ENCODE peak calls at places on chromosome X, in seven cellular contexts. One of them, this sample, is unnamed.

GRCh38 chrX:136920001-136920400 is 39.5 kb upstream of the RBMX start:
- DNase-seq in GM18507: no peak
- DNase-seq in fibroblast of pulmonary artery: peak; percentile 33
- DNase-seq in progenitor cell of endocrine pancreas: no peak
- DNase-seq in T-helper 1 cell: no peak
- DNase-seq in HFFc6: no peak
- DNase-seq in neural progenitor cell: no peak
- DNase-seq in this sample: no peak

GRCh38 chrX:9928083-9928482 is 39.1 kb upstream of the CLDN34 start:
- DNase-seq in fibroblast of pulmonary artery: no peak
- DNase-seq in T-helper 1 cell: no peak
- DNase-seq in GM18507: no peak
- DNase-seq in progenitor cell of endocrine pancreas: no peak
- DNase-seq in neural progenitor cell: peak; percentile 86
- DNase-seq in HFFc6: no peak
- DNase-seq in this sample: no peak

GRCh38 chrX:152904151-152905080 is 6.5 kb downstream of the ZNF185 start:
- DNase-seq in neural progenitor cell: peak; percentile 49
- DNase-seq in progenitor cell of endocrine pancreas: peak; percentile 34
- DNase-seq in GM18507: peak; percentile 7
- DNase-seq in HFFc6: peak; percentile 52
- DNase-seq in T-helper 1 cell: peak; percentile 8
- DNase-seq in fibroblast of pulmonary artery: peak; percentile 54
- DNase-seq in this sample: peak; percentile 15

GRCh38 chrX:3295731-3296130 is 50.7 kb downstream of the MXRA5 start:
- DNase-seq in GM18507: no peak
- DNase-seq in HFFc6: no peak
- DNase-seq in progenitor cell of endocrine pancreas: no peak
- DNase-seq in T-helper 1 cell: no peak
- DNase-seq in neural progenitor cell: peak; percentile 44
- DNase-seq in fibroblast of pulmonary artery: no peak
- DNase-seq in this sample: no peak

GRCh38 chrX:21781976-21782375 is 24.1 kb upstream of the SMPX start:
- DNase-seq in progenitor cell of endocrine pancreas: no peak
- DNase-seq in fibroblast of pulmonary artery: no peak
- DNase-seq in GM18507: no peak
- DNase-seq in neural progenitor cell: no peak
- DNase-seq in HFFc6: no peak
- DNase-seq in T-helper 1 cell: no peak
- DNase-seq in this sample: no peak

GRCh38 chrX:151488677-151489076 is 74.8 kb upstream of the PASD1 start:
- DNase-seq in neural progenitor cell: peak; percentile 9
- DNase-seq in GM18507: no peak
- DNase-seq in HFFc6: no peak
- DNase-seq in progenitor cell of endocrine pancreas: no peak
- DNase-seq in fibroblast of pulmonary artery: no peak
- DNase-seq in T-helper 1 cell: no peak
- DNase-seq in this sample: no peak

GRCh38 chrX:40947276-40947675 is 138.0 kb upstream of the USP9X start:
- DNase-seq in GM18507: no peak
- DNase-seq in HFFc6: peak; percentile 3
- DNase-seq in fibroblast of pulmonary artery: peak; percentile 71
- DNase-seq in T-helper 1 cell: no peak
- DNase-seq in progenitor cell of endocrine pancreas: no peak
- DNase-seq in neural progenitor cell: no peak
- DNase-seq in this sample: no peak

GRCh38 chrX:87636533-87636932 is 118.9 kb downstream of the KLHL4 start:
- DNase-seq in progenitor cell of endocrine pancreas: no peak
- DNase-seq in neural progenitor cell: peak; percentile 63
- DNase-seq in fibroblast of pulmonary artery: no peak
- DNase-seq in T-helper 1 cell: no peak
- DNase-seq in HFFc6: no peak
- DNase-seq in GM18507: no peak
- DNase-seq in this sample: no peak

GRCh38 chrX:68995386-68995779 is 166.6 kb downstream of the EFNB1 start:
- DNase-seq in fibroblast of pulmonary artery: no peak
- DNase-seq in GM18507: no peak
- DNase-seq in HFFc6: no peak
- DNase-seq in T-helper 1 cell: no peak
- DNase-seq in neural progenitor cell: no peak
- DNase-seq in progenitor cell of endocrine pancreas: no peak
- DNase-seq in this sample: no peak

GRCh38 chrX:104253567-104254441 is 929 bp downstream of the ESX1 start:
- DNase-seq in GM18507: no peak
- DNase-seq in progenitor cell of endocrine pancreas: no peak
- DNase-seq in neural progenitor cell: peak; percentile 69
- DNase-seq in fibroblast of pulmonary artery: no peak
- DNase-seq in T-helper 1 cell: no peak
- DNase-seq in HFFc6: no peak
- DNase-seq in this sample: no peak

This sample was measured in CD4-positive, alpha-beta T cell.